ENCODE peak calls at places on chromosomes 6 and 20, in eight cellular contexts. One of them, this sample, is unnamed.

GRCh38 chr6:170180671-170181337 is 110.1 kb downstream of the DLL1 start:
- DNase-seq in GOT3: no peak
- DNase-seq in NCI-H774: no peak
- DNase-seq in fibroblast of mammary gland: no peak
- DNase-seq in naive thymus-derived CD4-positive, alpha-beta T cell: no peak
- DNase-seq in EH: no peak
- DNase-seq in activated CD8-positive, alpha-beta memory T cell treated with anti-CD3 and anti-CD28 coated beads, Interleukin-2, amount 10 ng/mL, durations not matched to agents 7 days and 5 days: no peak
- DNase-seq in activated gamma-delta T cell treated with Interleukin-2 at 50 U/mL for 16 hours: no peak
- DNase-seq in this sample: no peak

GRCh38 chr20:48325656-48326433 is 502.0 kb downstream of the PREX1 start:
- DNase-seq in fibroblast of mammary gland: no peak
- DNase-seq in activated gamma-delta T cell treated with Interleukin-2 at 50 U/mL for 16 hours: no peak
- DNase-seq in activated CD8-positive, alpha-beta memory T cell treated with anti-CD3 and anti-CD28 coated beads, Interleukin-2, amount 10 ng/mL, durations not matched to agents 7 days and 5 days: no peak
- DNase-seq in EH: no peak
- DNase-seq in GOT3: no peak
- DNase-seq in naive thymus-derived CD4-positive, alpha-beta T cell: no peak
- DNase-seq in NCI-H774: no peak
- DNase-seq in this sample: no peak

GRCh38 chr6:43893073-43893472 is 123.1 kb downstream of the VEGFA start:
- DNase-seq in activated gamma-delta T cell treated with Interleukin-2 at 50 U/mL for 16 hours: no peak
- DNase-seq in NCI-H774: no peak
- DNase-seq in fibroblast of mammary gland: no peak
- DNase-seq in activated CD8-positive, alpha-beta memory T cell treated with anti-CD3 and anti-CD28 coated beads, Interleukin-2, amount 10 ng/mL, durations not matched to agents 7 days and 5 days: no peak
- DNase-seq in EH: no peak
- DNase-seq in naive thymus-derived CD4-positive, alpha-beta T cell: no peak
- DNase-seq in GOT3: no peak
- DNase-seq in this sample: no peak

GRCh38 chr6:153059757-153060156 is 57.2 kb upstream of the MTRF1L start:
- DNase-seq in activated CD8-positive, alpha-beta memory T cell treated with anti-CD3 and anti-CD28 coated beads, Interleukin-2, amount 10 ng/mL, durations not matched to agents 7 days and 5 days: no peak
- DNase-seq in fibroblast of mammary gland: no peak
- DNase-seq in NCI-H774: peak; percentile 3
- DNase-seq in naive thymus-derived CD4-positive, alpha-beta T cell: no peak
- DNase-seq in GOT3: no peak
- DNase-seq in activated gamma-delta T cell treated with Interleukin-2 at 50 U/mL for 16 hours: no peak
- DNase-seq in EH: peak; percentile 11
- DNase-seq in this sample: no peak

GRCh38 chr6:155319902-155320301 is 5.6 kb upstream of the TFB1M start:
- DNase-seq in activated gamma-delta T cell treated with Interleukin-2 at 50 U/mL for 16 hours: no peak
- DNase-seq in GOT3: no peak
- DNase-seq in activated CD8-positive, alpha-beta memory T cell treated with anti-CD3 and anti-CD28 coated beads, Interleukin-2, amount 10 ng/mL, durations not matched to agents 7 days and 5 days: no peak
- DNase-seq in fibroblast of mammary gland: no peak
- DNase-seq in naive thymus-derived CD4-positive, alpha-beta T cell: no peak
- DNase-seq in NCI-H774: no peak
- DNase-seq in EH: no peak
- DNase-seq in this sample: no peak

GRCh38 chr6:36422714-36423100 is 19.9 kb downstream of the PXT1 start:
- DNase-seq in NCI-H774: no peak
- DNase-seq in EH: no peak
- DNase-seq in activated CD8-positive, alpha-beta memory T cell treated with anti-CD3 and anti-CD28 coated beads, Interleukin-2, amount 10 ng/mL, durations not matched to agents 7 days and 5 days: no peak
- DNase-seq in GOT3: no peak
- DNase-seq in activated gamma-delta T cell treated with Interleukin-2 at 50 U/mL for 16 hours: no peak
- DNase-seq in naive thymus-derived CD4-positive, alpha-beta T cell: no peak
- DNase-seq in fibroblast of mammary gland: no peak
- DNase-seq in this sample: no peak

GRCh38 chr6:45655630-45656422 is 278.1 kb upstream of the SUPT3H start:
- DNase-seq in activated CD8-positive, alpha-beta memory T cell treated with anti-CD3 and anti-CD28 coated beads, Interleukin-2, amount 10 ng/mL, durations not matched to agents 7 days and 5 days: no peak
- DNase-seq in EH: peak; percentile 100
- DNase-seq in GOT3: peak; percentile 32
- DNase-seq in naive thymus-derived CD4-positive, alpha-beta T cell: no peak
- DNase-seq in NCI-H774: no peak
- DNase-seq in activated gamma-delta T cell treated with Interleukin-2 at 50 U/mL for 16 hours: no peak
- DNase-seq in fibroblast of mammary gland: peak; percentile 100
- DNase-seq in this sample: no peak

GRCh38 chr6:81308577-81309279 is 443.8 kb downstream of the TENT5A start:
- DNase-seq in NCI-H774: no peak
- DNase-seq in activated gamma-delta T cell treated with Interleukin-2 at 50 U/mL for 16 hours: no peak
- DNase-seq in EH: no peak
- DNase-seq in naive thymus-derived CD4-positive, alpha-beta T cell: no peak
- DNase-seq in fibroblast of mammary gland: no peak
- DNase-seq in GOT3: no peak
- DNase-seq in activated CD8-positive, alpha-beta memory T cell treated with anti-CD3 and anti-CD28 coated beads, Interleukin-2, amount 10 ng/mL, durations not matched to agents 7 days and 5 days: no peak
- DNase-seq in this sample: no peak

GRCh38 chr6:320351-321157 is 28.3 kb downstream of the DUSP22 start:
- DNase-seq in EH: no peak
- DNase-seq in GOT3: no peak
- DNase-seq in fibroblast of mammary gland: no peak
- DNase-seq in activated CD8-positive, alpha-beta memory T cell treated with anti-CD3 and anti-CD28 coated beads, Interleukin-2, amount 10 ng/mL, durations not matched to agents 7 days and 5 days: no peak
- DNase-seq in NCI-H774: no peak
- DNase-seq in naive thymus-derived CD4-positive, alpha-beta T cell: no peak
- DNase-seq in activated gamma-delta T cell treated with Interleukin-2 at 50 U/mL for 16 hours: no peak
- DNase-seq in this sample: no peak

GRCh38 chr6:112245511-112246203 is 8.7 kb downstream of the LAMA4 start:
- DNase-seq in activated CD8-positive, alpha-beta memory T cell treated with anti-CD3 and anti-CD28 coated beads, Interleukin-2, amount 10 ng/mL, durations not matched to agents 7 days and 5 days: no peak
- DNase-seq in NCI-H774: no peak
- DNase-seq in naive thymus-derived CD4-positive, alpha-beta T cell: no peak
- DNase-seq in fibroblast of mammary gland: peak; percentile 93
- DNase-seq in EH: peak; percentile 98
- DNase-seq in GOT3: no peak
- DNase-seq in activated gamma-delta T cell treated with Interleukin-2 at 50 U/mL for 16 hours: no peak
- DNase-seq in this sample: no peak

GRCh38 chr20:24102749-24103148 is 114.2 kb upstream of the GGTLC1 start:
- DNase-seq in GOT3: no peak
- DNase-seq in activated gamma-delta T cell treated with Interleukin-2 at 50 U/mL for 16 hours: no peak
- DNase-seq in NCI-H774: no peak
- DNase-seq in activated CD8-positive, alpha-beta memory T cell treated with anti-CD3 and anti-CD28 coated beads, Interleukin-2, amount 10 ng/mL, durations not matched to agents 7 days and 5 days: no peak
- DNase-seq in EH: peak; percentile 40
- DNase-seq in fibroblast of mammary gland: no peak
- DNase-seq in naive thymus-derived CD4-positive, alpha-beta T cell: no peak
- DNase-seq in this sample: no peak

GRCh38 chr6:130167655-130168054 is 55.1 kb downstream of the SAMD3 start:
- DNase-seq in fibroblast of mammary gland: peak; percentile 65
- DNase-seq in activated gamma-delta T cell treated with Interleukin-2 at 50 U/mL for 16 hours: no peak
- DNase-seq in activated CD8-positive, alpha-beta memory T cell treated with anti-CD3 and anti-CD28 coated beads, Interleukin-2, amount 10 ng/mL, durations not matched to agents 7 days and 5 days: no peak
- DNase-seq in NCI-H774: no peak
- DNase-seq in naive thymus-derived CD4-positive, alpha-beta T cell: no peak
- DNase-seq in GOT3: no peak
- DNase-seq in EH: peak; percentile 13
- DNase-seq in this sample: no peak

GRCh38 chr20:62539208-62539607 is 63.4 kb upstream of the GATA5 start:
- DNase-seq in EH: no peak
- DNase-seq in naive thymus-derived CD4-positive, alpha-beta T cell: no peak
- DNase-seq in GOT3: no peak
- DNase-seq in activated CD8-positive, alpha-beta memory T cell treated with anti-CD3 and anti-CD28 coated beads, Interleukin-2, amount 10 ng/mL, durations not matched to agents 7 days and 5 days: no peak
- DNase-seq in NCI-H774: no peak
- DNase-seq in activated gamma-delta T cell treated with Interleukin-2 at 50 U/mL for 16 hours: no peak
- DNase-seq in fibroblast of mammary gland: no peak
- DNase-seq in this sample: no peak

GRCh38 chr6:90003941-90004340 is 109.7 kb downstream of the GJA10 start:
- DNase-seq in fibroblast of mammary gland: no peak
- DNase-seq in GOT3: no peak
- DNase-seq in NCI-H774: no peak
- DNase-seq in activated CD8-positive, alpha-beta memory T cell treated with anti-CD3 and anti-CD28 coated beads, Interleukin-2, amount 10 ng/mL, durations not matched to agents 7 days and 5 days: no peak
- DNase-seq in activated gamma-delta T cell treated with Interleukin-2 at 50 U/mL for 16 hours: no peak
- DNase-seq in naive thymus-derived CD4-positive, alpha-beta T cell: no peak
- DNase-seq in EH: peak; percentile 66
- DNase-seq in this sample: no peak